ENCODE peak calls at places on chromosomes 1 and 21, in five cellular contexts. One of them, this sample, is unnamed.
A peak's percentile ranks its signal among the peaks of the same experiment; 100 is the strongest.

GRCh38 chr1:53369034-53369750 is 41.3 kb upstream of the LRP8 start:
- DNase-seq in GM23338: no peak
- DNase-seq in lower lobe of right lung: no peak
- DNase-seq in heart left ventricle: no peak
- DNase-seq in psoas muscle: no peak
- DNase-seq in this sample: no peak

GRCh38 chr1:163083690-163084089 is 14.5 kb downstream of the RGS4 start:
- DNase-seq in heart left ventricle: no peak
- DNase-seq in psoas muscle: no peak
- DNase-seq in lower lobe of right lung: no peak
- DNase-seq in GM23338: no peak
- DNase-seq in this sample: no peak

GRCh38 chr1:31696246-31696645 is 7.6 kb downstream of the COL16A1 start:
- DNase-seq in GM23338: no peak
- DNase-seq in lower lobe of right lung: no peak
- DNase-seq in heart left ventricle: peak; percentile 52
- DNase-seq in psoas muscle: no peak
- DNase-seq in this sample: no peak

GRCh38 chr1:66386712-66387111 is 147.2 kb upstream of the SGIP1 start:
- DNase-seq in heart left ventricle: no peak
- DNase-seq in psoas muscle: no peak
- DNase-seq in GM23338: no peak
- DNase-seq in lower lobe of right lung: no peak
- DNase-seq in this sample: no peak

GRCh38 chr1:3399732-3400131 is 54.7 kb upstream of the ARHGEF16 start:
- DNase-seq in GM23338: no peak
- DNase-seq in lower lobe of right lung: no peak
- DNase-seq in heart left ventricle: no peak
- DNase-seq in psoas muscle: no peak
- DNase-seq in this sample: no peak

GRCh38 chr1:2205191-2205952 is 10.8 kb upstream of the FAAP20 start:
- DNase-seq in GM23338: peak; percentile 96
- DNase-seq in psoas muscle: peak; percentile 98
- DNase-seq in lower lobe of right lung: peak; percentile 97
- DNase-seq in heart left ventricle: peak; percentile 99
- DNase-seq in this sample: peak; percentile 99

GRCh38 chr1:178702141-178702540 is 22.9 kb upstream of the RALGPS2 start:
- DNase-seq in GM23338: no peak
- DNase-seq in lower lobe of right lung: no peak
- DNase-seq in heart left ventricle: no peak
- DNase-seq in psoas muscle: no peak
- DNase-seq in this sample: no peak

GRCh38 chr1:41861509-41862410 is 57.0 kb downstream of the HIVEP3 start:
- DNase-seq in heart left ventricle: no peak
- DNase-seq in lower lobe of right lung: no peak
- DNase-seq in GM23338: no peak
- DNase-seq in psoas muscle: no peak
- DNase-seq in this sample: no peak

GRCh38 chr1:227273557-227273956 is 44.7 kb downstream of the CDC42BPA start:
- DNase-seq in GM23338: peak; percentile 85
- DNase-seq in psoas muscle: no peak
- DNase-seq in lower lobe of right lung: no peak
- DNase-seq in heart left ventricle: no peak
- DNase-seq in this sample: no peak

GRCh38 chr21:39519835-39520234 is 68.1 kb downstream of the SH3BGR start:
- DNase-seq in GM23338: no peak
- DNase-seq in lower lobe of right lung: no peak
- DNase-seq in psoas muscle: no peak
- DNase-seq in heart left ventricle: no peak
- DNase-seq in this sample: no peak

GRCh38 chr1:201717286-201717685 is 111.7 kb upstream of the IPO9 start:
- DNase-seq in psoas muscle: no peak
- DNase-seq in lower lobe of right lung: no peak
- DNase-seq in GM23338: no peak
- DNase-seq in heart left ventricle: peak; percentile 7
- DNase-seq in this sample: no peak

GRCh38 chr1:206955476-206956312 is 9.4 kb upstream of the PIGR start:
- DNase-seq in lower lobe of right lung: no peak
- DNase-seq in psoas muscle: no peak
- DNase-seq in heart left ventricle: no peak
- DNase-seq in GM23338: no peak
- DNase-seq in this sample: peak; percentile 39

GRCh38 chr21:33871171-33871570 is 44.4 kb downstream of the ATP5PO start:
- DNase-seq in lower lobe of right lung: no peak
- DNase-seq in psoas muscle: no peak
- DNase-seq in heart left ventricle: no peak
- DNase-seq in GM23338: no peak
- DNase-seq in this sample: no peak

GRCh38 chr1:18328803-18329202 is 151.9 kb upstream of the KLHDC7A start:
- DNase-seq in lower lobe of right lung: no peak
- DNase-seq in heart left ventricle: no peak
- DNase-seq in GM23338: no peak
- DNase-seq in psoas muscle: no peak
- DNase-seq in this sample: no peak

GRCh38 chr1:201501144-201501543 is 5.8 kb downstream of the CSRP1 start:
- DNase-seq in heart left ventricle: no peak
- DNase-seq in lower lobe of right lung: no peak
- DNase-seq in GM23338: no peak
- DNase-seq in psoas muscle: no peak
- DNase-seq in this sample: no peak

GRCh38 chr1:24898152-24898908 is 31.7 kb downstream of the RUNX3 start:
- DNase-seq in heart left ventricle: no peak
- DNase-seq in lower lobe of right lung: peak; percentile 73
- DNase-seq in psoas muscle: no peak
- DNase-seq in GM23338: peak; percentile 80
- DNase-seq in this sample: peak; percentile 62

GRCh38 chr1:53771648-53772047 is 32.7 kb upstream of the GLIS1 start:
- DNase-seq in heart left ventricle: no peak
- DNase-seq in GM23338: no peak
- DNase-seq in lower lobe of right lung: no peak
- DNase-seq in psoas muscle: no peak
- DNase-seq in this sample: no peak

GRCh38 chr1:51425273-51425672 is 93.8 kb downstream of the EPS15 start:
- DNase-seq in GM23338: no peak
- DNase-seq in psoas muscle: no peak
- DNase-seq in heart left ventricle: no peak
- DNase-seq in lower lobe of right lung: no peak
- DNase-seq in this sample: no peak

GRCh38 chr1:155976062-155976912 is 2.1 kb downstream of the ARHGEF2 start:
- DNase-seq in GM23338: peak; percentile 88
- DNase-seq in psoas muscle: peak; percentile 72
- DNase-seq in lower lobe of right lung: peak; percentile 82
- DNase-seq in heart left ventricle: peak; percentile 85
- DNase-seq in this sample: no peak

GRCh38 chr1:95117207-95118018 is at the start of gene TLCD4:
- DNase-seq in lower lobe of right lung: peak; percentile 78
- DNase-seq in heart left ventricle: peak; percentile 78
- DNase-seq in psoas muscle: peak; percentile 70
- DNase-seq in GM23338: peak; percentile 88
- DNase-seq in this sample: peak; percentile 82

GRCh38 chr1:241810769-241811402 is 37.1 kb upstream of the EXO1 start:
- DNase-seq in heart left ventricle: no peak
- DNase-seq in psoas muscle: no peak
- DNase-seq in lower lobe of right lung: no peak
- DNase-seq in GM23338: no peak
- DNase-seq in this sample: no peak

GRCh38 chr1:12168451-12169160 is 1.8 kb downstream of the TNFRSF1B start:
- DNase-seq in heart left ventricle: peak; percentile 61
- DNase-seq in psoas muscle: no peak
- DNase-seq in GM23338: no peak
- DNase-seq in lower lobe of right lung: no peak
- DNase-seq in this sample: no peak

GRCh38 chr1:234369033-234369430 is 4.2 kb upstream of the COA6 start:
- DNase-seq in GM23338: no peak
- DNase-seq in heart left ventricle: no peak
- DNase-seq in psoas muscle: no peak
- DNase-seq in lower lobe of right lung: no peak
- DNase-seq in this sample: no peak

GRCh38 chr1:14924455-14925325 is 228.9 kb upstream of the TMEM51 start:
- DNase-seq in GM23338: peak; percentile 56
- DNase-seq in psoas muscle: peak; percentile 37
- DNase-seq in lower lobe of right lung: peak; percentile 69
- DNase-seq in heart left ventricle: peak; percentile 67
- DNase-seq in this sample: peak; percentile 65
- TF ChIP-seq CTCF in GM23338: no peak
- TF ChIP-seq CTCF in psoas muscle: no peak
- TF ChIP-seq CTCF in lower lobe of right lung: peak; percentile 15
- TF ChIP-seq CTCF in heart left ventricle: peak; percentile 31
- TF ChIP-seq CTCF in this sample: no peak

DNA sequence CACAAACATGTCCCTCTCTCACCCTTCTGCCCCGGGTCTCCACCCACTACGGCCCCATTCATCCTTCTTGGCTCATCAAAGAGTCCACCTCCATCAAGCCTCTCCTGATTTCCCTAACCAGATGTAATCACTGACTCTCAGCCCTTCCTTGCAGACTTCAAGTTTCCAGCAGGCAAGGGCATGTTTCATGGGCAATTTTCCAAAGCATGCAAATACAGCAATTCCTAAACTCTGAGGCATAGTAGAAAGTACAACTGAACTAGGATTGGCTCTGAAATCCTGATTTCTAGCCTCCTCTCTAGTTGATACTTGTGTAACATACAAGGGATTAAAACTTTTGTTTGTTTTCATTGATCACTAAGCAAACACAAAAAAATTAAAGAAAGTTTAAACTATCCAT is 109.1 kb upstream of the GADD45A start:
- DNase-seq in GM23338: no peak
- DNase-seq in lower lobe of right lung: no peak
- DNase-seq in heart left ventricle: no peak
- DNase-seq in psoas muscle: no peak
- DNase-seq in this sample: no peak
- H3K4me1 ChIP-seq in GM23338: no peaks in the 10 kb centered on the region
- H3K4me1 ChIP-seq in lower lobe of right lung: peaks cover 14% of the 10 kb centered on the region
- H3K4me1 ChIP-seq in heart left ventricle: no peaks in the 10 kb centered on the region
- H3K4me1 ChIP-seq in psoas muscle: peaks cover 47% of the 10 kb centered on the region
- H3K4me1 ChIP-seq in this sample: peaks cover 54% of the 10 kb centered on the region

GRCh38 chr1:230427981-230428380 is 1.8 kb upstream of the PGBD5 start:
- DNase-seq in GM23338: peak; percentile 89
- DNase-seq in psoas muscle: no peak
- DNase-seq in lower lobe of right lung: no peak
- DNase-seq in heart left ventricle: no peak
- DNase-seq in this sample: no peak

GRCh38 chr1:230424440-230425251 is 1.5 kb downstream of the PGBD5 start:
- DNase-seq in psoas muscle: no peak
- DNase-seq in heart left ventricle: no peak
- DNase-seq in GM23338: peak; percentile 74
- DNase-seq in lower lobe of right lung: no peak
- DNase-seq in this sample: no peak

GRCh38 chr1:230425252-230426061 is 675 bp downstream of the PGBD5 start:
- DNase-seq in heart left ventricle: no peak
- DNase-seq in lower lobe of right lung: peak; percentile 51
- DNase-seq in psoas muscle: no peak
- DNase-seq in GM23338: peak; percentile 38
- DNase-seq in this sample: no peak

GRCh38 chr1:230427477-230427876 is 1.3 kb upstream of the PGBD5 start:
- DNase-seq in lower lobe of right lung: no peak
- DNase-seq in psoas muscle: no peak
- DNase-seq in heart left ventricle: no peak
- DNase-seq in GM23338: no peak
- DNase-seq in this sample: no peak

GRCh38 chr1:230426246-230427101 is at the start of gene PGBD5:
- DNase-seq in heart left ventricle: peak; percentile 76
- DNase-seq in psoas muscle: peak; percentile 75
- DNase-seq in lower lobe of right lung: peak; percentile 81
- DNase-seq in GM23338: peak; percentile 86
- DNase-seq in this sample: peak; percentile 87
- H3K27me3 ChIP-seq in heart left ventricle: peaks cover 43% of the 10 kb centered on the region
- H3K27me3 ChIP-seq in psoas muscle: no peaks in the 10 kb centered on the region
- H3K27me3 ChIP-seq in lower lobe of right lung: peaks cover 49% of the 10 kb centered on the region
- H3K27me3 ChIP-seq in GM23338: peaks cover 20% of the 10 kb centered on the region
- H3K27me3 ChIP-seq in this sample: no peaks in the 10 kb centered on the region

GRCh38 chr1:145720556-145720877 is 1.2 kb downstream of the CD160 start:
- DNase-seq in heart left ventricle: no peak
- DNase-seq in lower lobe of right lung: no peak
- DNase-seq in psoas muscle: no peak
- DNase-seq in GM23338: peak; percentile 42
- DNase-seq in this sample: no peak
- TF ChIP-seq CTCF in heart left ventricle: no peak
- TF ChIP-seq CTCF in lower lobe of right lung: no peak
- TF ChIP-seq CTCF in psoas muscle: no peak
- TF ChIP-seq CTCF in GM23338: no peak
- TF ChIP-seq CTCF in this sample: no peak

GRCh38 chr1:214440219-214440965 is 111.0 kb downstream of the PTPN14 start:
- DNase-seq in psoas muscle: no peak
- DNase-seq in GM23338: peak; percentile 76
- DNase-seq in heart left ventricle: no peak
- DNase-seq in lower lobe of right lung: no peak
- DNase-seq in this sample: no peak
- H3K4me1 ChIP-seq in psoas muscle: peaks cover 61% of the 10 kb centered on the region
- H3K4me1 ChIP-seq in GM23338: peaks cover 54% of the 10 kb centered on the region
- H3K4me1 ChIP-seq in heart left ventricle: peaks cover 43% of the 10 kb centered on the region
- H3K4me1 ChIP-seq in lower lobe of right lung: peaks cover 22% of the 10 kb centered on the region
- H3K4me1 ChIP-seq in this sample: no peaks in the 10 kb centered on the region

GRCh38 chr1:208256556-208256955 is 12.4 kb upstream of the PLXNA2 start:
- DNase-seq in psoas muscle: no peak
- DNase-seq in lower lobe of right lung: no peak
- DNase-seq in GM23338: no peak
- DNase-seq in heart left ventricle: no peak
- DNase-seq in this sample: no peak

GRCh38 chr1:208256091-208256490 is 11.9 kb upstream of the PLXNA2 start:
- DNase-seq in psoas muscle: no peak
- DNase-seq in GM23338: no peak
- DNase-seq in lower lobe of right lung: no peak
- DNase-seq in heart left ventricle: no peak
- DNase-seq in this sample: no peak

GRCh38 chr1:208258277-208258676 is 14.1 kb upstream of the PLXNA2 start:
- DNase-seq in psoas muscle: no peak
- DNase-seq in GM23338: no peak
- DNase-seq in lower lobe of right lung: no peak
- DNase-seq in heart left ventricle: no peak
- DNase-seq in this sample: no peak

GRCh38 chr1:208254862-208255261 is 10.7 kb upstream of the PLXNA2 start:
- DNase-seq in lower lobe of right lung: no peak
- DNase-seq in psoas muscle: no peak
- DNase-seq in GM23338: no peak
- DNase-seq in heart left ventricle: no peak
- DNase-seq in this sample: no peak

DNA sequence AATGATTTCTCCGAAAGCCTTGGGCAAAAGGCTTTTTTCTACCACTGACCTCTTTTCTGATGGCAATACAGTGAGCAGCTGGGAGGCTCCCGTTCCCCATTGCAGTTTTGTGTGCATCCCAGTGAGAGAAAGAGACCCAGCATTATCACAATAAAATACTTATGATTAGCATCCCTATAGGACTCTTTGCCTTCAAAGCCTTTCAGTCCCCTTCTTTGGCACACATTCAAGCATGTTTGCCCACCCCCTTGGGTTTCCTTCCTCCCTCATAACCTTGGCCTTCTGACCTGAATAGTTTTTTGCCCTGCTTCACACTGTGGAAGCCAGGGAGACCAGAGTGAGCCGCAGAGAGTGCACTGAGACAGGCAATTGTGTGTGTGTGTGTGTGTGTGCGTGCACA is 13.1 kb upstream of the PLXNA2 start:
- DNase-seq in lower lobe of right lung: no peak
- DNase-seq in psoas muscle: no peak
- DNase-seq in GM23338: no peak
- DNase-seq in heart left ventricle: no peak
- DNase-seq in this sample: no peak
- H3K27me3 ChIP-seq in lower lobe of right lung: no peaks in the 10 kb centered on the region
- H3K27me3 ChIP-seq in psoas muscle: no peaks in the 10 kb centered on the region
- H3K27me3 ChIP-seq in GM23338: no peaks in the 10 kb centered on the region
- H3K27me3 ChIP-seq in heart left ventricle: no peaks in the 10 kb centered on the region
- H3K27me3 ChIP-seq in this sample: no peaks in the 10 kb centered on the region

This sample was measured in right lobe of liver.